ENCODE peak calls at places on chromosomes 16 and 17, in eight cellular contexts. Q is body of pancreas, P is Panc1, M is fibroblast of pulmonary artery, V is sigmoid colon, F is fibroblast of mammary gland, Z is fibroblast of the aortic adventitia, X is RWPE1. E is an unnamed sample.

GRCh38 chr17:18231156-18231555 is 5.7 kb downstream of the LLGL1 start:
- DNase-seq in Q (no peak), F (no peak), V (no peak), Z (no peak), M (no peak), X (no peak), P (no peak), E (no peak)

GRCh38 chr17:82820278-82821251 is 19.3 kb downstream of the ZNF750 start:
- DNase-seq in P (no peak), M (no peak), V (no peak), X (no peak), F (no peak), Z (no peak), Q (no peak), E (no peak)

GRCh38 chr17:57707892-57708291 is 37.2 kb downstream of the CCDC182 start:
- DNase-seq in M (peak), P (no peak), Q (no peak), X (no peak), Z (no peak), F (no peak), V (no peak), E (no peak)

GRCh38 chr16:66933776-66934137 is 445 bp downstream of the CIAO2B start:
- DNase-seq in P (no peak), M (no peak), Q (no peak), X (peak), F (peak), Z (no peak), V (no peak), E (no peak)

GRCh38 chr17:39622380-39623006 is 4.3 kb upstream of the PPP1R1B start:
- DNase-seq in P (no peak), Z (no peak), V (no peak), M (no peak), Q (no peak), X (no peak), F (no peak), E (no peak)

GRCh38 chr17:60598001-60598736 is 1.8 kb upstream of the PPM1D start:
- DNase-seq in F (no peak), M (no peak), Z (no peak), V (no peak), Q (no peak), P (no peak), X (no peak), E (no peak)

GRCh38 chr16:67199011-67199807 is at the start of gene ELMO3:
- DNase-seq in V (no peak), Q (peak), Z (no peak), F (no peak), X (peak), P (no peak), M (no peak), E (no peak)

GRCh38 chr16:85459529-85460251 is 153.4 kb upstream of the GSE1 start:
- DNase-seq in P (no peak), V (peak), M (no peak), Q (peak), F (peak), Z (no peak), X (no peak), E (no peak)

GRCh38 chr16:2919511-2920255 is 8.0 kb downstream of the FLYWCH1 start:
- DNase-seq in X (peak), P (no peak), M (peak), V (peak), Z (peak), F (peak), Q (peak), E (peak)

GRCh38 chr17:42809250-42809649 is 10.6 kb downstream of the CNTD1 start:
- DNase-seq in F (peak), Q (peak), V (peak), X (peak), M (peak), P (no peak), Z (peak), E (no peak)

GRCh38 chr16:684067-684794 is at the start of gene JMJD8:
- DNase-seq in F (peak), Z (peak), Q (peak), M (peak), P (no peak), X (peak), V (peak), E (peak)

GRCh38 chr16:2194852-2195315 is 1.5 kb downstream of the CASKIN1 start:
- DNase-seq in V (no peak), M (peak), Z (peak), X (peak), Q (peak), P (peak), F (peak), E (peak)

GRCh38 chr16:27315333-27316037 is 1.7 kb downstream of the IL4R start:
- DNase-seq in Z (peak), X (peak), Q (peak), F (peak), P (no peak), M (peak), V (peak), E (no peak)

GRCh38 chr17:42819939-42820535 is 4.0 kb downstream of the BECN1 start:
- DNase-seq in Q (peak), X (no peak), P (no peak), V (no peak), M (peak), F (peak), Z (peak), E (no peak)

GRCh38 chr16:49586466-49586865 is 212.9 kb downstream of the C16orf78 start:
- DNase-seq in F (no peak), P (no peak), Q (no peak), M (no peak), Z (no peak), X (no peak), V (no peak), E (no peak)

GRCh38 chr17:1109606-1110523 is 69.9 kb downstream of the ABR start:
- DNase-seq in X (no peak), Q (peak), P (no peak), M (no peak), Z (no peak), F (no peak), V (no peak), E (no peak)

GRCh38 chr16:88289549-88290344 is 93.0 kb upstream of the ZNF469 start:
- DNase-seq in P (no peak), Q (no peak), M (peak), F (no peak), X (no peak), V (no peak), Z (no peak), E (no peak)

GRCh38 chr17:9813166-9813565 is 8.7 kb downstream of the GSG1L2 start:
- DNase-seq in F (no peak), M (no peak), P (no peak), X (no peak), V (no peak), Q (no peak), Z (no peak), E (no peak)

GRCh38 chr17:78414178-78415162 is 36.0 kb downstream of the PGS1 start:
- DNase-seq in P (no peak), V (no peak), Q (no peak), Z (no peak), F (no peak), M (no peak), X (no peak), E (no peak)

GRCh38 chr16:74169687-74170522 is 126.7 kb upstream of the PSMD7 start:
- DNase-seq in F (peak), P (no peak), Z (no peak), Q (no peak), V (no peak), X (no peak), M (peak), E (no peak)

GRCh38 chr17:66348605-66349165 is 46.3 kb downstream of the PRKCA start:
- DNase-seq in V (peak), X (peak), Z (peak), M (peak), P (peak), F (peak), Q (peak), E (no peak)

GRCh38 chr16:89051521-89052166 is 42.0 kb upstream of the ACSF3 start:
- DNase-seq in P (no peak), X (no peak), V (no peak), Z (no peak), M (no peak), Q (no peak), F (no peak), E (no peak)

GRCh38 chr16:10509534-10510025 is 70.8 kb downstream of the EMP2 start:
- DNase-seq in X (peak), M (peak), V (peak), F (peak), Z (peak), P (peak), Q (peak), E (peak)

GRCh38 chr17:81700353-81701287 is 2.5 kb upstream of the MRPL12 start:
- DNase-seq in V (no peak), X (no peak), Z (no peak), Q (no peak), M (no peak), P (no peak), F (no peak), E (no peak)

GRCh38 chr17:81701288-81702071 is 1.7 kb upstream of the MRPL12 start:
- DNase-seq in P (no peak), F (no peak), M (no peak), V (no peak), Z (no peak), Q (no peak), X (peak), E (no peak)

GRCh38 chr17:81703747-81704654 is 834 bp downstream of the MRPL12 start:
- DNase-seq in F (no peak), P (no peak), Z (no peak), Q (no peak), X (no peak), V (no peak), M (no peak), E (no peak)

GRCh38 chr17:81705518-81706231 is 2.5 kb downstream of the MRPL12 start:
- DNase-seq in M (no peak), P (no peak), Q (no peak), Z (no peak), V (no peak), X (no peak), F (no peak), E (no peak)

GRCh38 chr17:81702934-81703746 is at the start of gene MRPL12:
- DNase-seq in Q (peak), Z (peak), P (no peak), V (peak), F (peak), M (peak), X (peak), E (peak)
- TF ChIP-seq CTCF in Q (peak), Z (peak), P (no peak), V (peak), F (no peak), M (no peak), X (no peak), E (peak)

GRCh38 chr16:24073321-24073720 is 182.8 kb upstream of the CACNG3 start:
- DNase-seq in Q (no peak), V (no peak), X (no peak), M (no peak), Z (no peak), P (no peak), F (no peak), E (no peak)

GRCh38 chr16:24071990-24072389 is 184.1 kb upstream of the CACNG3 start:
- DNase-seq in X (no peak), P (no peak), F (no peak), M (no peak), Q (no peak), Z (no peak), V (no peak), E (no peak)

GRCh38 chr16:24074574-24074973 is 181.6 kb upstream of the CACNG3 start:
- DNase-seq in X (no peak), P (no peak), M (no peak), Q (no peak), F (no peak), V (no peak), Z (no peak), E (no peak)

GRCh38 chr16:24069036-24069590 is 187.0 kb upstream of the CACNG3 start:
- DNase-seq in M (no peak), Q (no peak), X (no peak), P (no peak), Z (no peak), V (no peak), F (no peak), E (no peak)

GRCh38 chr16:24070851-24071250 is 185.3 kb upstream of the CACNG3 start:
- DNase-seq in P (peak), M (peak), F (peak), Q (no peak), X (peak), V (no peak), Z (no peak), E (peak)
- TF ChIP-seq CTCF in P (peak), M (peak), F (peak), Q (peak), X (no peak), V (no peak), Z (no peak), E (peak)

DNA sequence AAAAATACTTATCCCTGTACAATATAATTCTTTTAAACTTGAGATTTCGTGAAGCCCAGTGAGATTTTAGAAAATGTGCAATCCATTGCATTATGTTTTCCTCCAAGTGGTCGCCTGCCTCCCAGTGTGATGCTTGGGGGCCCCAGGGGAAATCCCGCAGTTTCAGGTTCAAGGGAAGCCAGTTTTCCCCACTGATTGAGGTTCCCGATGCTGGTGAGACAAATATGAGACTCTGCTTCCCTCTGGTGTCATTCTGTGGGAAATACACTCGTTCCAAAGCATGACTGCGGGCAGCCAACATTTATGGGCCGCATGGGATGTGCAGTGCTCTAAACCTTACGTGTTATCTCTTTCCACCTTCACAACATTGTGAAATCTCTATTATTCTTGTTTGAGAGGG is 200.8 kb downstream of the PRKCB start:
- DNase-seq in F (peak), Q (peak), X (peak), Z (peak), M (peak), P (peak), V (no peak), E (peak)
- TF ChIP-seq CTCF in F (peak), Q (peak), X (peak), Z (peak), M (peak), P (peak), V (peak), E (peak)

GRCh38 chr17:37555386-37555785 is 53.8 kb downstream of the SYNRG start:
- DNase-seq in Q (no peak), V (no peak), Z (no peak), F (no peak), M (no peak), X (no peak), P (no peak), E (no peak)
- TF ChIP-seq CTCF in Q (no peak), V (no peak), Z (no peak), F (no peak), M (no peak), X (no peak), P (no peak), E (no peak)

GRCh38 chr16:55082594-55082982 is 151.9 kb downstream of the IRX5 start:
- DNase-seq in Z (no peak), X (no peak), P (no peak), Q (no peak), F (no peak), V (no peak), M (no peak), E (no peak)

GRCh38 chr16:55077231-55077630 is 146.6 kb downstream of the IRX5 start:
- DNase-seq in F (no peak), M (no peak), Z (no peak), X (no peak), V (peak), Q (no peak), P (no peak), E (no peak)

GRCh38 chr16:55078153-55078552 is 147.5 kb downstream of the IRX5 start:
- DNase-seq in P (no peak), F (no peak), X (no peak), V (no peak), M (no peak), Z (no peak), Q (no peak), E (no peak)

GRCh38 chr16:55078699-55079415 is 148.2 kb downstream of the IRX5 start:
- DNase-seq in F (no peak), P (no peak), M (no peak), Q (no peak), V (peak), X (no peak), Z (no peak), E (no peak)

DNA sequence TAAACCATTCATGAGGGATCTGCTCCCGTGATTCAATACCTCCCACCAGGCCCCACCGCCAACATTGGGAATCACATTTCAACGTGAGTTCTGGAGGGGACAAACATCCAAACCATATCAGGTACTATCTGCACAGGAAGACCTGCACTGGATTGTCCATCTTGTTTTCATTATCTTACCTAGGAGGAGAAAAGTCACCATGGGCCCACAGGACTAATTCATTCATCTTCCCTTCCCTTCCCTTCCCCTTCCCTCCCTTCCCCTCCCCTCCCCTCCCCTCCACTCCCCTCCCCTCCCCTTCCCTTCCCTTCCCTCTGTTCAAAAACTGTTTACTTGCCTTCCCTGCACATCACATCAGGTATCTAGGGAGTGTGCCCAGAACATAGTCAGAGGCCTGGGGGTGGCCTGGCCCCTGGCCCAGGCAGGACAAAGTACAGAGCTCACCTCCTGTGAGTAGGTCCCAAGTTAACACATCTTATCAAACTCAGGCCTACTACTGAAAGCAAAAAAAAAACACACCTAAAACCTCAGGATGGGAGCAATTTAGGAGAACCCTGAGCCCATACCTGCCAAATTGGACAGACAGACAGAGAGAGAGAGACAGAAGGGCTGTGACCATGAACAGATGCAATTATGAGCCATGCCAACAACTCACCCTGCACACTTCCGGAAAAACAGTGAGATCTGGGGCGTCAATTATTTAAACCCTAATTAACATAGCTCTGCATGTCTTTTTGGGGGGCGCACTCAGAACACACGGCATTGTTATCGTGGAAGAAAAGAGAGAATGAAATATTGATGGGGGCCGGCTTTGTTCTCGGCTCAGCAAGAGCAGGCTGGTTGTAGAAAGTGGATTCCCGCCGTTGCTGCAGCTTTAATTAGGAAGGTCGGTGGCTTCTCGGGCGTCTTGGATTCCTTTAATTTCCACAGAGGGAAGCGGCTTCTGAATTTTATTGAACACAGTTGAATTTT is 151.2 kb downstream of the IRX5 start:
- DNase-seq in Q (peak), F (no peak), V (no peak), M (no peak), P (no peak), X (no peak), Z (no peak), E (no peak)
- TF ChIP-seq CTCF in Q (no peak), F (no peak), V (no peak), M (no peak), P (no peak), X (no peak), Z (no peak), E (no peak)